ENCODE peak calls at places on chromosomes 4 and X, in five cellular contexts. A is ascending aorta, D is foreskin keratinocyte, W is lung, V is pancreas. E is an unnamed sample.
A peak's percentile ranks its signal among the peaks of the same experiment; 100 is the strongest.

GRCh38 chr4:18593297-18594002 is 571.9 kb upstream of the LCORL start:
- DNase-seq in D (peak; percentile 18), A (no peak), V (peak; percentile 21), W (peak; percentile 45), E (peak; percentile 58)

GRCh38 chr4:160414516-160414915 is 1311.6 kb downstream of the RAPGEF2 start:
- DNase-seq in D (no peak), W (no peak), V (no peak), A (no peak), E (no peak)

GRCh38 chr4:138398297-138398696 is 156.1 kb upstream of the SLC7A11 start:
- DNase-seq in A (no peak), D (no peak), W (no peak), V (peak; percentile 74), E (no peak)

GRCh38 chr4:24662065-24662464 is 77.7 kb upstream of the DHX15 start:
- DNase-seq in W (no peak), V (no peak), D (no peak), A (no peak), E (no peak)

GRCh38 chr4:165384186-165384585 is 5.4 kb downstream of the CPE start:
- DNase-seq in D (no peak), V (no peak), A (no peak), W (no peak), E (no peak)

GRCh38 chr4:73872331-73873108 is 3.3 kb downstream of the CXCL1 start:
- DNase-seq in W (no peak), V (no peak), A (no peak), D (no peak), E (no peak)

GRCh38 chr4:98615991-98616390 is 42.4 kb downstream of the TSPAN5 start:
- DNase-seq in A (no peak), D (no peak), V (no peak), W (no peak), E (no peak)

GRCh38 chr4:122668241-122668640 is 47.4 kb upstream of the IL21 start:
- DNase-seq in D (no peak), A (no peak), W (no peak), V (no peak), E (no peak)

GRCh38 chr4:158644755-158645154 is 26.9 kb downstream of the C4orf46 start:
- DNase-seq in D (no peak), W (no peak), V (no peak), A (no peak), E (no peak)

GRCh38 chr4:173934933-173935620 is 348.4 kb downstream of the FBXO8 start:
- DNase-seq in V (no peak), D (no peak), W (no peak), A (no peak), E (no peak)

GRCh38 chrX:11363069-11363594 is 69.9 kb downstream of the AMELX start:
- DNase-seq in W (no peak), V (no peak), A (no peak), D (no peak), E (no peak)

GRCh38 chr4:126241631-126242030 is 926.9 kb downstream of the FAT4 start:
- DNase-seq in D (no peak), W (no peak), A (no peak), V (no peak), E (no peak)

GRCh38 chrX:63784346-63784901 is 590 bp downstream of the ARHGEF9 start:
- DNase-seq in D (no peak), W (no peak), V (no peak), A (no peak), E (no peak)

GRCh38 chr4:128565565-128566186 is 243.8 kb upstream of the JADE1 start:
- DNase-seq in W (peak; percentile 46), D (no peak), V (peak; percentile 60), A (no peak), E (no peak)

GRCh38 chrX:148938348-148938747 is 437.9 kb downstream of the AFF2 start:
- DNase-seq in W (no peak), V (no peak), A (no peak), D (no peak), E (no peak)

GRCh38 chrX:43707812-43708548 is 51.9 kb downstream of the MAOA start:
- DNase-seq in D (no peak), A (no peak), W (peak; percentile 69), V (no peak), E (no peak)

GRCh38 chrX:97126020-97126419 is 242.3 kb downstream of the RPA4 start:
- DNase-seq in A (no peak), W (no peak), V (no peak), D (no peak), E (no peak)

GRCh38 chr4:99749445-99750391 is 66.9 kb upstream of the DAPP1 start:
- DNase-seq in V (no peak), D (no peak), A (no peak), W (no peak), E (no peak)

DNA sequence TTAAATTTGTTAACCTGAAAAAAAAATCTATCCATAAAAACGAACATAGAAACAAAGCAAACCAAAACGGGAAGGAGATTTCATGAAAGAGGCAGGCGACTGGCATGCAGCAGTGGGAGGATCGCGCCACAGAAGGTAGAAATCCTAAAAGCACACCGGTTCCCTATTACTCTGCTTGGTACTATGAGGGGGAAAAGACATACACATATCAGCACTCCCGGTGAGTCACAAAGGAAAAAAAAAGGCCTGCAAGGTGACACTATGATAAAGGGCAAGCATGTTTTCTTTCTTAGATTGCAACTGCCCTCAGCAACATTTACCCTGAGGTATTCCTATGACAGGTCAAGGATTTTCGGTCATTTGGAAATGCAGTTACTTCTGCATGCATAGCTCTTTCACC is 60.6 kb upstream of the NAP1L5 start:
- DNase-seq in D (no peak), W (no peak), A (no peak), V (no peak), E (no peak)
- H3K27ac ChIP-seq in D (no peak overlapping the region), W (no peak overlapping the region), A (no peak overlapping the region), V (no peak overlapping the region), E (no peak overlapping the region)

GRCh38 chr4:38180456-38180855 is 220.3 kb downstream of the PTTG2 start:
- DNase-seq in A (no peak), D (no peak), V (no peak), W (no peak), E (no peak)

GRCh38 chr4:38177792-38178665 is 217.8 kb downstream of the PTTG2 start:
- DNase-seq in V (peak; percentile 86), W (peak; percentile 83), A (peak; percentile 80), D (no peak), E (peak; percentile 24)

GRCh38 chr4:38178666-38178995 is 218.4 kb downstream of the PTTG2 start:
- DNase-seq in A (no peak), W (no peak), V (no peak), D (no peak), E (no peak)

GRCh38 chr4:38177035-38177791 is 217.0 kb downstream of the PTTG2 start:
- DNase-seq in W (peak; percentile 31), A (no peak), V (peak; percentile 66), D (no peak), E (peak; percentile 79)

GRCh38 chr4:38179690-38180299 is 219.6 kb downstream of the PTTG2 start:
- DNase-seq in W (peak; percentile 80), V (peak; percentile 76), D (no peak), A (peak; percentile 90), E (peak; percentile 77)
- H3K27ac ChIP-seq in W (no peak overlapping the region), V (no peak overlapping the region), D (peak overlapping the region; percentile 81), A (no peak overlapping the region), E (no peak overlapping the region)

GRCh38 chr4:124334119-124334518 is 378.4 kb downstream of the ANKRD50 start:
- DNase-seq in V (no peak), W (peak; percentile 36), D (peak; percentile 57), A (no peak), E (peak; percentile 19)
- H3K27ac ChIP-seq in V (no peak overlapping the region), W (no peak overlapping the region), D (no peak overlapping the region), A (no peak overlapping the region), E (no peak overlapping the region)

GRCh38 chrX:122835886-122836285 is 348.2 kb upstream of the GRIA3 start:
- DNase-seq in V (no peak), D (no peak), A (no peak), W (no peak), E (no peak)
- H3K27ac ChIP-seq in V (no peak overlapping the region), D (no peak overlapping the region), A (no peak overlapping the region), W (no peak overlapping the region), E (no peak overlapping the region)

GRCh38 chr4:109560687-109561452 is 824 bp downstream of the MCUB start:
- DNase-seq in V (no peak), W (peak; percentile 30), A (peak; percentile 73), D (peak; percentile 53), E (peak; percentile 26)
- H3K27ac ChIP-seq in V (peak overlapping the region; percentile 55), W (peak overlapping the region; percentile 92), A (peak overlapping the region; percentile 76), D (peak overlapping the region; percentile 37), E (peak overlapping the region; percentile 95)

GRCh38 chr4:57051100-57051499 is 59.1 kb downstream of the IGFBP7 start:
- DNase-seq in A (no peak), W (no peak), V (no peak), D (no peak), E (no peak)

GRCh38 chr4:57053508-57053907 is 56.7 kb downstream of the IGFBP7 start:
- DNase-seq in V (peak; percentile 13), W (no peak), D (peak; percentile 98), A (peak; percentile 78), E (no peak)

GRCh38 chr4:57048590-57049304 is 61.4 kb downstream of the IGFBP7 start:
- DNase-seq in D (peak; percentile 44), A (no peak), W (no peak), V (no peak), E (no peak)

GRCh38 chr4:57055873-57056272 is 54.3 kb downstream of the IGFBP7 start:
- DNase-seq in D (no peak), V (no peak), W (no peak), A (no peak), E (no peak)

GRCh38 chr4:57051524-57051923 is 58.7 kb downstream of the IGFBP7 start:
- DNase-seq in D (no peak), V (no peak), W (no peak), A (no peak), E (no peak)
- H3K27ac ChIP-seq in D (no peak overlapping the region), V (no peak overlapping the region), W (no peak overlapping the region), A (peak overlapping the region; percentile 85), E (no peak overlapping the region)

GRCh38 chrX:40094041-40094899 is 3.5 kb downstream of the BCOR start:
- DNase-seq in V (no peak), W (no peak), A (no peak), D (no peak), E (peak; percentile 60)

GRCh38 chrX:40096395-40097091 is 1.2 kb downstream of the BCOR start:
- DNase-seq in A (no peak), D (no peak), V (peak; percentile 58), W (no peak), E (peak; percentile 64)

GRCh38 chrX:40095588-40096394 is 2.0 kb downstream of the BCOR start:
- DNase-seq in V (no peak), D (no peak), W (no peak), A (no peak), E (peak; percentile 60)

GRCh38 chrX:40093586-40093985 is 4.2 kb downstream of the BCOR start:
- DNase-seq in A (no peak), W (no peak), V (no peak), D (no peak), E (no peak)

DNA sequence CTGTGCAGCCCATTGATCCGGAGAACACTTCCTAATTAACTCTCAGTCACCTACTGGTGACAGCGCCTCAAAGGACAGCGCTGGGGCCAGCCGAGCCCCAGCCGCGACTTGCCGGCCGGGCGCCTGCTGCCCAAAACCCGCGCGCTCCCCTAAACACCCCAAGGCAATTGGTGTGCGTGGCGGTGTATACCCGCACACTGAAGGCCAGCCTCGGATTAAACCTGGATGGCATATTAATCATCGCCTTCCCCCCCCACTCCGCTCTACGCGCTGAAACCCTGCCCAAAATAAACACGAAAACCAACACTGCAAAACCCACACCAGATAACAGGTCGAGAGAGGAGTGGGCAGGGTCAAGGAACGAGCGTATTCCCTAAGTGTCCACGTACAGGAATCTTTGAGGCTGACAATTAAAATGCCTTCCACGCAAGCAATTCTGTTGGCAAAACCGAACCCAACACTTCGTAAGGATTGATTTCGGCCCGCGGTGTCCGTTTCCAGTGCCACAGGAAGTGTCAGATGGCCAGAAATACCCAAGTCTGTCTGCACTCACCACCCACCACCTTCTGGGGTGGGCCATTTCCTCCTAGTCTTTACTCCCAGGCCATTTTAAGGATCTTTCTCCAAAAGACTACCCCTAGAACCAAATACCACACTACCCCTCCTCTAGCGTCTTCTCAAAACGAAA is 2.7 kb downstream of the BCOR start:
- DNase-seq in A (no peak), D (no peak), W (no peak), V (no peak), E (no peak)
- H3K27ac ChIP-seq in A (peak overlapping the region; percentile 87), D (no peak overlapping the region), W (peak overlapping the region; percentile 28), V (peak overlapping the region; percentile 68), E (no peak overlapping the region)